ENCODE peak calls at places on chromosomes 6 and 20, in four cellular contexts. W is T-helper 9 cell, O is OCI-LY7, X is A549. I is an unnamed sample.

GRCh38 chr20:34511891-34512265 is 4.3 kb upstream of the DYNLRB1 start:
- DNase-seq in W (no peak), O (no peak), X (no peak), I (no peak)

GRCh38 chr6:70130865-70131264 is 172.0 kb downstream of the COL9A1 start:
- DNase-seq in W (no peak), O (no peak), X (no peak), I (no peak)

GRCh38 chr6:83847179-83847578 is 6.0 kb upstream of the RIPPLY2 start:
- DNase-seq in W (no peak), O (no peak), X (no peak), I (no peak)

GRCh38 chr6:105514306-105514705 is 111.4 kb upstream of the PREP start:
- DNase-seq in W (no peak), O (no peak), X (no peak), I (no peak)

GRCh38 chr6:47241742-47242482 is 67.8 kb downstream of the TNFRSF21 start:
- DNase-seq in W (no peak), O (no peak), X (peak), I (no peak)

GRCh38 chr6:51531623-51532022 is 555.8 kb downstream of the PKHD1 start:
- DNase-seq in W (no peak), O (no peak), X (no peak), I (no peak)

GRCh38 chr6:154656660-154657059 is 76.6 kb upstream of the SCAF8 start:
- DNase-seq in W (no peak), O (no peak), X (no peak), I (no peak)

GRCh38 chr20:11108102-11108842 is 434.5 kb upstream of the JAG1 start:
- DNase-seq in W (no peak), O (no peak), X (no peak), I (no peak)

GRCh38 chr6:95294047-95294446 is 283.3 kb upstream of the MANEA start:
- DNase-seq in W (no peak), O (no peak), X (no peak), I (no peak)

GRCh38 chr6:89716532-89716931 is 78.0 kb upstream of the LYRM2 start:
- DNase-seq in W (no peak), O (no peak), X (no peak), I (no peak)

GRCh38 chr6:33925869-33926268 is 122.1 kb upstream of the MLN start:
- DNase-seq in W (no peak), O (no peak), X (no peak), I (no peak)

GRCh38 chr20:4726710-4727391 is 5.1 kb downstream of the PRND start:
- DNase-seq in W (no peak), O (peak), X (no peak), I (no peak)

GRCh38 chr6:52063584-52064400 is 23.6 kb downstream of the PKHD1 start:
- DNase-seq in W (peak), O (peak), X (peak), I (peak)

GRCh38 chr6:6749791-6750434 is 161.4 kb downstream of the LY86 start:
- DNase-seq in W (no peak), O (no peak), X (peak), I (peak)

GRCh38 chr6:10384064-10384317 is 30.9 kb downstream of the TFAP2A start:
- DNase-seq in W (no peak), O (no peak), X (no peak), I (no peak)

GRCh38 chr6:18349350-18349749 is 37.8 kb upstream of the RNF144B start:
- DNase-seq in W (no peak), O (no peak), X (no peak), I (no peak)

GRCh38 chr6:150448221-150448620 is 79.4 kb downstream of the IYD start:
- DNase-seq in W (no peak), O (no peak), X (no peak), I (no peak)

GRCh38 chr6:109867970-109868358 is 110.1 kb upstream of the GPR6 start:
- DNase-seq in W (no peak), O (no peak), X (no peak), I (no peak)

GRCh38 chr20:51423810-51424209 is 118.7 kb downstream of the NFATC2 start:
- DNase-seq in W (no peak), O (no peak), X (no peak), I (no peak)

GRCh38 chr6:143689852-143690251 is 12.1 kb downstream of the PHACTR2 start:
- DNase-seq in W (no peak), O (no peak), X (no peak), I (no peak)

GRCh38 chr20:61340157-61340556 is 88.1 kb downstream of the CDH4 start:
- DNase-seq in W (no peak), O (no peak), X (no peak), I (no peak)

GRCh38 chr6:111992851-111993250 is 61.1 kb upstream of the CCN6 start:
- DNase-seq in W (peak), O (no peak), X (no peak), I (peak)

GRCh38 chr6:148240866-148241477 is 101.7 kb upstream of the SASH1 start:
- DNase-seq in W (no peak), O (no peak), X (no peak), I (no peak)

GRCh38 chr6:2940010-2940850 is 31.1 kb downstream of the SERPINB6 start:
- DNase-seq in W (peak), O (peak), X (peak), I (peak)

GRCh38 chr6:151025076-151025475 is 159.6 kb downstream of the MTHFD1L start:
- DNase-seq in W (no peak), O (no peak), X (no peak), I (no peak)

GRCh38 chr20:57999465-58000111 is 228.9 kb downstream of the ANKRD60 start:
- DNase-seq in W (no peak), O (no peak), X (no peak), I (no peak)

GRCh38 chr6:49787176-49787575 is at the start of gene PGK2:
- DNase-seq in W (no peak), O (peak), X (peak), I (no peak)

GRCh38 chr6:39812853-39813533 is 20.8 kb downstream of the DAAM2 start:
- DNase-seq in W (no peak), O (peak), X (no peak), I (no peak)

GRCh38 chr20:46749164-46749563 is 39.7 kb downstream of the SLC2A10 start:
- DNase-seq in W (no peak), O (no peak), X (no peak), I (no peak)

GRCh38 chr20:48771542-48771941 is 56.3 kb downstream of the PREX1 start:
- DNase-seq in W (no peak), O (no peak), X (no peak), I (no peak)

GRCh38 chr6:105029581-105029980 is 72.7 kb downstream of the LIN28B start:
- DNase-seq in W (no peak), O (no peak), X (no peak), I (no peak)